ENCODE peak calls at places on chromosomes 3 and 15, in six cellular contexts. E, S, T, Q, H and N are unnamed samples.

GRCh38 chr3:101182734-101183133 is 137.6 kb downstream of the IMPG2 start:
- DNase-seq in T (no peak), H (no peak), S (no peak), E (no peak), Q (no peak), N (no peak)

GRCh38 chr3:147256739-147257138 is 149.6 kb downstream of the ZIC4 start:
- DNase-seq in T (no peak), Q (no peak), S (no peak), E (no peak), H (no peak), N (no peak)

GRCh38 chr15:47374222-47374621 is 343.1 kb upstream of the SEMA6D start:
- DNase-seq in Q (no peak), S (peak), T (no peak), H (peak), E (no peak), N (no peak)

GRCh38 chr3:16508591-16508995 is 4.9 kb downstream of the RFTN1 start:
- DNase-seq in Q (no peak), E (no peak), S (no peak), H (no peak), T (no peak), N (no peak)

GRCh38 chr15:47997712-47998111 is 123.1 kb upstream of the SLC24A5 start:
- DNase-seq in T (no peak), H (peak), S (no peak), E (no peak), Q (no peak), N (no peak)

GRCh38 chr3:95334461-95334860 is 1271.6 kb downstream of the NSUN3 start:
- DNase-seq in S (no peak), T (no peak), Q (no peak), H (no peak), E (no peak), N (no peak)

GRCh38 chr15:33104276-33104675 is 90.2 kb downstream of the FMN1 start:
- DNase-seq in Q (no peak), H (no peak), S (no peak), E (peak), T (peak), N (peak)

GRCh38 chr3:145024700-145025099 is 1053.1 kb downstream of the DIPK2A start:
- DNase-seq in E (no peak), S (no peak), T (no peak), Q (no peak), H (no peak), N (no peak)

GRCh38 chr3:24151595-24151994 is 206.5 kb downstream of the NR1D2 start:
- DNase-seq in S (no peak), Q (no peak), E (no peak), H (no peak), T (no peak), N (no peak)

GRCh38 chr3:61894988-61895935 is 333.9 kb downstream of the PTPRG start:
- DNase-seq in H (peak), S (no peak), E (no peak), Q (peak), T (peak), N (peak)

GRCh38 chr3:16142350-16143050 is 32.0 kb upstream of the GALNT15 start:
- DNase-seq in E (no peak), S (no peak), H (no peak), Q (no peak), T (no peak), N (no peak)

GRCh38 chr15:51108933-51109550 is 14.3 kb upstream of the TNFAIP8L3 start:
- DNase-seq in H (peak), E (no peak), T (peak), S (no peak), Q (no peak), N (peak)